ENCODE peak calls at places on chromosomes 3 and 15, in seven cellular contexts. A is psoas muscle, G is endodermal cell, R is fibroblast of lung, D is GM06990, U is uterus, X is AG04450. J is an unnamed sample.

GRCh38 chr15:23035964-23036566 is 3.3 kb downstream of the TUBGCP5 start:
- DNase-seq in G (peak; percentile 90), U (no peak), D (peak; percentile 27), R (peak; percentile 38), A (no peak), X (no peak), J (peak; percentile 43)

GRCh38 chr15:35719964-35720507 is 174.1 kb upstream of the DPH6 start:
- DNase-seq in X (no peak), D (no peak), A (no peak), G (no peak), U (no peak), R (peak; percentile 75), J (no peak)

GRCh38 chr3:707041-707440 is 385.8 kb upstream of the CNTN6 start:
- DNase-seq in G (no peak), X (no peak), U (no peak), A (no peak), D (no peak), R (no peak), J (no peak)

GRCh38 chr3:171851685-171852084 is 8.5 kb downstream of the TMEM212 start:
- DNase-seq in U (no peak), X (no peak), A (no peak), G (no peak), D (no peak), R (peak; percentile 88), J (peak; percentile 64)

GRCh38 chr15:65354835-65355172 is 23.0 kb downstream of the IGDCC3 start:
- DNase-seq in X (no peak), R (no peak), U (no peak), G (no peak), D (no peak), A (no peak), J (no peak)

GRCh38 chr15:73991260-73991659 is 835 bp downstream of the STOML1 start:
- DNase-seq in R (peak; percentile 50), G (no peak), D (no peak), X (no peak), A (peak; percentile 90), U (peak; percentile 73), J (peak; percentile 32)

GRCh38 chr3:127360647-127361046 is 72.8 kb upstream of the PRR20G start:
- DNase-seq in X (no peak), R (no peak), D (no peak), G (no peak), U (no peak), A (no peak), J (no peak)

GRCh38 chr3:157393076-157393475 is 43.6 kb upstream of the PTX3 start:
- DNase-seq in A (no peak), U (no peak), G (no peak), R (peak; percentile 17), D (no peak), X (no peak), J (no peak)

GRCh38 chr3:132504375-132504921 is 87.1 kb downstream of the DNAJC13 start:
- DNase-seq in R (no peak), A (no peak), G (no peak), X (no peak), U (no peak), D (no peak), J (no peak)

GRCh38 chr3:12973827-12974226 is 99.4 kb downstream of the IQSEC1 start:
- DNase-seq in X (no peak), R (no peak), A (no peak), G (no peak), U (no peak), D (no peak), J (no peak)

GRCh38 chr3:134860141-134860540 is 65.1 kb downstream of the EPHB1 start:
- DNase-seq in X (no peak), A (no peak), R (no peak), U (no peak), D (no peak), G (peak; percentile 36), J (no peak)

GRCh38 chr3:193240850-193241706 is at the start of gene PLAAT1:
- DNase-seq in A (peak; percentile 90), X (no peak), G (peak; percentile 90), D (peak; percentile 42), U (peak; percentile 35), R (peak; percentile 69), J (peak; percentile 58)

GRCh38 chr15:83144771-83145170 is 37.3 kb downstream of the TM6SF1 start:
- DNase-seq in G (no peak), U (no peak), D (no peak), X (no peak), A (no peak), R (no peak), J (no peak)

GRCh38 chr3:112133606-112134334 is 722 bp upstream of the GCSAM start:
- DNase-seq in D (no peak), R (no peak), X (no peak), G (no peak), U (no peak), A (no peak), J (no peak)

GRCh38 chr15:72784233-72784876 is 797 bp upstream of the ADPGK start:
- DNase-seq in R (peak; percentile 78), D (no peak), U (peak; percentile 62), A (no peak), G (no peak), X (peak; percentile 64), J (peak; percentile 91)

GRCh38 chr3:65251375-65251774 is 563.6 kb upstream of the ADAMTS9 start:
- DNase-seq in G (no peak), R (no peak), U (no peak), X (no peak), D (no peak), A (no peak), J (no peak)

GRCh38 chr3:140771030-140771677 is 93.3 kb downstream of the TRIM42 start:
- DNase-seq in A (no peak), G (no peak), R (no peak), X (no peak), D (no peak), U (no peak), J (no peak)

GRCh38 chr3:46699846-46700523 is 1.2 kb upstream of the TMIE start:
- DNase-seq in U (no peak), R (no peak), G (no peak), D (no peak), A (peak; percentile 83), X (no peak), J (no peak)

GRCh38 chr3:126992216-126992615 is 9.3 kb downstream of the PLXNA1 start:
- DNase-seq in G (no peak), D (no peak), U (no peak), X (no peak), R (no peak), A (no peak), J (no peak)

GRCh38 chr15:48617619-48618018 is 27.9 kb downstream of the FBN1 start:
- DNase-seq in U (peak; percentile 76), X (peak; percentile 90), G (no peak), A (no peak), R (peak; percentile 92), D (no peak), J (peak; percentile 92)

GRCh38 chr3:69855436-69856162 is 116.3 kb downstream of the MITF start:
- DNase-seq in R (peak; percentile 37), G (no peak), A (no peak), X (no peak), D (no peak), U (no peak), J (peak; percentile 44)

GRCh38 chr3:160129459-160130061 is 95.7 kb upstream of the C3orf80 start:
- DNase-seq in R (peak; percentile 99), G (no peak), A (no peak), D (peak; percentile 31), U (no peak), X (peak; percentile 80), J (peak; percentile 96)

GRCh38 chr15:62209821-62210220 is 44.7 kb upstream of the C2CD4B start:
- DNase-seq in R (no peak), D (no peak), A (no peak), G (peak; percentile 60), X (no peak), U (no peak), J (no peak)

GRCh38 chr3:124512881-124513609 is 217.2 kb upstream of the UMPS start:
- DNase-seq in D (no peak), X (no peak), A (no peak), G (peak; percentile 62), U (no peak), R (no peak), J (no peak)
- TF ChIP-seq CTCF in D (no peak), X (no peak), A (no peak), G (peak; percentile 34), U (no peak), R (no peak), J (no peak)

DNA sequence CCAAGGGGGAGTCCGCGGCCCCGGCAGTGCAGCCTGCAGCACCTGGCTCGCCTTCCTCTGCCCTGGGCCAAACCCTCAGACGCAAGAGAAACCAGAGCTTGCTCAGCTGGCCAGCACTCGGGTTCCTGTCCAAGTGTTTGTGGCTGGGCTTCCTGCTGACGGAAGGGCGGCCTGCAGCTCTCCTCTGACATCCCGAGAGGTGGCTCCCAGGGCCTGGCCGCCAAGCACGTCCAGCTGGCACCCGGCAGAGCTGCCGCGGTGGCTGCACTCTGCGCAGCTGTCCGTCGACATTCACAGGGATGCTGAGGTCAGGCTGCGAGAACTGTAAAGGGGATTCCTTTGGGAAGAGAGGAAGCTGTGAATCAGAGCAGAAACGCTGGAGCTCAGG is 85.6 kb downstream of the CPN2 start:
- DNase-seq in G (peak; percentile 48), A (peak; percentile 97), X (peak; percentile 81), R (peak; percentile 99), U (peak; percentile 84), D (no peak), J (peak; percentile 98)
- H3K4me3 ChIP-seq in G (no peak overlapping the region), A (no peak overlapping the region), X (peak overlapping the region; percentile 29), R (peak overlapping the region; percentile 14), U (no peak overlapping the region), D (no peak overlapping the region), J (no peak overlapping the region)

GRCh38 chr15:26971303-26972018 is 480 bp downstream of the GABRG3 start:
- DNase-seq in A (no peak), R (peak; percentile 12), G (peak; percentile 75), X (no peak), U (no peak), D (no peak), J (no peak)
- TF ChIP-seq CTCF in A (no peak), R (no peak), G (peak; percentile 49), X (no peak), U (no peak), D (no peak), J (no peak)

DNA sequence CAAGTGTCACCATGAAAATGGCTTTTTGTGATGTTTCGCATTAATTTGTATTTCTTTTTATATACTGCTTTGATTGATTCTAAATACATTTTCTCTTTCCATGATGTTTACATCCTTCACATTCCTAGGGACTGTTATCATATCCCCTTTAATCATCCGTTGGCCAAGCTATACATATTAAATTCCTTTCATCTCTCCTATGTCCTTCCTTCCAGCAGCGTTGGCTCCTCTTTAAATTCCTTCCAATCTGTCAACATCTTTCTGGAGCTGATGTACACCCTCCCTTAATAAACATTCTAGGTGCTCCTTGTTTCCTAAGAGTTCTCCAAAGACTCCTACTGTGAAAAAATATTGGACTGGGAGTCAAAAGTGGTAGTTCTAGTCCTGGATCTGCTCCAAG is 87.8 kb downstream of the IGF2BP2 start:
- DNase-seq in U (no peak), R (peak; percentile 59), G (no peak), X (peak; percentile 50), D (no peak), A (no peak), J (peak; percentile 55)
- H3K4me3 ChIP-seq in U (no peak overlapping the region), R (no peak overlapping the region), G (no peak overlapping the region), X (no peak overlapping the region), D (no peak overlapping the region), A (no peak overlapping the region), J (no peak overlapping the region)

J was measured in astrocyte of the spinal cord.